ENCODE peak calls at places on chromosomes 6 and 20, in five cellular contexts. One of them, this sample, is unnamed.

GRCh38 chr6:169659820-169660610 is 41.8 kb downstream of the WDR27 start:
- DNase-seq in fibroblast of lung: no peak
- DNase-seq in substantia nigra: no peak
- DNase-seq in neural progenitor cell: no peak
- DNase-seq in OCI-LY7: no peak
- DNase-seq in this sample: no peak

GRCh38 chr6:23031986-23032385 is 462.6 kb downstream of the HDGFL1 start:
- DNase-seq in fibroblast of lung: peak
- DNase-seq in substantia nigra: no peak
- DNase-seq in neural progenitor cell: no peak
- DNase-seq in OCI-LY7: no peak
- DNase-seq in this sample: no peak

GRCh38 chr6:3405679-3406078 is 51.2 kb downstream of the SLC22A23 start:
- DNase-seq in fibroblast of lung: peak
- DNase-seq in substantia nigra: no peak
- DNase-seq in neural progenitor cell: no peak
- DNase-seq in OCI-LY7: no peak
- DNase-seq in this sample: no peak

GRCh38 chr6:5506575-5506974 is 245.3 kb downstream of the FARS2 start:
- DNase-seq in fibroblast of lung: no peak
- DNase-seq in substantia nigra: no peak
- DNase-seq in neural progenitor cell: no peak
- DNase-seq in OCI-LY7: peak
- DNase-seq in this sample: no peak

GRCh38 chr20:45407067-45407745 is 883 bp upstream of the DBNDD2 start:
- DNase-seq in fibroblast of lung: peak
- DNase-seq in substantia nigra: no peak
- DNase-seq in neural progenitor cell: peak
- DNase-seq in OCI-LY7: no peak
- DNase-seq in this sample: no peak

GRCh38 chr6:165183496-165184140 is 125.8 kb downstream of the C6orf118 start:
- DNase-seq in fibroblast of lung: no peak
- DNase-seq in substantia nigra: no peak
- DNase-seq in neural progenitor cell: no peak
- DNase-seq in OCI-LY7: no peak
- DNase-seq in this sample: no peak

GRCh38 chr20:58511861-58512260 is 3.3 kb downstream of the APCDD1L start:
- DNase-seq in fibroblast of lung: peak
- DNase-seq in substantia nigra: no peak
- DNase-seq in neural progenitor cell: no peak
- DNase-seq in OCI-LY7: no peak
- DNase-seq in this sample: no peak

GRCh38 chr6:5142131-5142530 is 57.0 kb downstream of the PPP1R3G start:
- DNase-seq in fibroblast of lung: no peak
- DNase-seq in substantia nigra: no peak
- DNase-seq in neural progenitor cell: no peak
- DNase-seq in OCI-LY7: no peak
- DNase-seq in this sample: no peak

GRCh38 chr20:13545755-13546154 is 93.0 kb downstream of the TASP1 start:
- DNase-seq in fibroblast of lung: no peak
- DNase-seq in substantia nigra: no peak
- DNase-seq in neural progenitor cell: no peak
- DNase-seq in OCI-LY7: no peak
- DNase-seq in this sample: no peak

GRCh38 chr20:34473262-34473883 is 42.8 kb upstream of the DYNLRB1 start:
- DNase-seq in fibroblast of lung: peak
- DNase-seq in substantia nigra: peak
- DNase-seq in neural progenitor cell: peak
- DNase-seq in OCI-LY7: peak
- DNase-seq in this sample: no peak
- H3K27ac ChIP-seq in fibroblast of lung: no peak
- H3K27ac ChIP-seq in substantia nigra: no peak
- H3K27ac ChIP-seq in neural progenitor cell: no peak
- H3K27ac ChIP-seq in OCI-LY7: no peak
- H3K27ac ChIP-seq in this sample: no peak

DNA sequence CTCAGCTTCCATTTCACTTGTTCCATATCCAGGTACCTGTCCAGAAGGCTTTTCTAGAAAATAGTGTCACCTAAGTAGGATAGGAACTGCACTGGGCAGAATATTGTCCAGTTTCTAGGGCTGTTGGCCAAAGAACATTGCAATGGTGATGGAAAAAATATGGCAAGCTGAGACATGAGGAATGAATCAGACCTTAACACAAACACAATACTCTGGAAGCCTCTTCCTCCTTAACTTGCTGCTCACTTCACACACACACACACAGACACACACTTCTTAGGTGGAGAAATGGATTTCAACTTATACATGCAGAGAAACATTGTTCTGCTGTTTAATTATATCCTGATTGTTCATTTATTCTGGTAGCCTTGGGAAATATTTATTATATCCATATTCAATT is 203.0 kb upstream of the RGS17 start:
- DNase-seq in fibroblast of lung: no peak
- DNase-seq in substantia nigra: no peak
- DNase-seq in neural progenitor cell: no peak
- DNase-seq in OCI-LY7: no peak
- DNase-seq in this sample: no peak
- H3K27ac ChIP-seq in fibroblast of lung: no peak
- H3K27ac ChIP-seq in substantia nigra: no peak
- H3K27ac ChIP-seq in neural progenitor cell: no peak
- H3K27ac ChIP-seq in OCI-LY7: no peak
- H3K27ac ChIP-seq in this sample: no peak

GRCh38 chr6:158475344-158476302 is 84.3 kb upstream of the TMEM181 start:
- DNase-seq in fibroblast of lung: peak
- DNase-seq in substantia nigra: no peak
- DNase-seq in neural progenitor cell: peak
- DNase-seq in OCI-LY7: no peak
- DNase-seq in this sample: no peak

GRCh38 chr6:158476389-158476788 is 83.5 kb upstream of the TMEM181 start:
- DNase-seq in fibroblast of lung: no peak
- DNase-seq in substantia nigra: no peak
- DNase-seq in neural progenitor cell: no peak
- DNase-seq in OCI-LY7: no peak
- DNase-seq in this sample: no peak

GRCh38 chr6:158471339-158471738 is 88.6 kb upstream of the TMEM181 start:
- DNase-seq in fibroblast of lung: no peak
- DNase-seq in substantia nigra: no peak
- DNase-seq in neural progenitor cell: no peak
- DNase-seq in OCI-LY7: no peak
- DNase-seq in this sample: no peak

GRCh38 chr6:158472453-158472852 is 87.4 kb upstream of the TMEM181 start:
- DNase-seq in fibroblast of lung: no peak
- DNase-seq in substantia nigra: no peak
- DNase-seq in neural progenitor cell: no peak
- DNase-seq in OCI-LY7: no peak
- DNase-seq in this sample: no peak

GRCh38 chr6:158474961-158475343 is 84.9 kb upstream of the TMEM181 start:
- DNase-seq in fibroblast of lung: peak
- DNase-seq in substantia nigra: no peak
- DNase-seq in neural progenitor cell: no peak
- DNase-seq in OCI-LY7: no peak
- DNase-seq in this sample: no peak
- H3K27ac ChIP-seq in fibroblast of lung: no peak
- H3K27ac ChIP-seq in substantia nigra: peak
- H3K27ac ChIP-seq in neural progenitor cell: no peak
- H3K27ac ChIP-seq in OCI-LY7: no peak
- H3K27ac ChIP-seq in this sample: no peak

GRCh38 chr6:134434019-134434949 is 116.4 kb upstream of the SGK1 start:
- DNase-seq in fibroblast of lung: no peak
- DNase-seq in substantia nigra: no peak
- DNase-seq in neural progenitor cell: no peak
- DNase-seq in OCI-LY7: no peak
- DNase-seq in this sample: no peak
- H3K27ac ChIP-seq in fibroblast of lung: no peak
- H3K27ac ChIP-seq in substantia nigra: no peak
- H3K27ac ChIP-seq in neural progenitor cell: no peak
- H3K27ac ChIP-seq in OCI-LY7: no peak
- H3K27ac ChIP-seq in this sample: no peak

GRCh38 chr6:153058909-153059308 is 56.4 kb upstream of the MTRF1L start:
- DNase-seq in fibroblast of lung: peak
- DNase-seq in substantia nigra: no peak
- DNase-seq in neural progenitor cell: no peak
- DNase-seq in OCI-LY7: no peak
- DNase-seq in this sample: no peak
- H3K27ac ChIP-seq in fibroblast of lung: no peak
- H3K27ac ChIP-seq in substantia nigra: no peak
- H3K27ac ChIP-seq in neural progenitor cell: no peak
- H3K27ac ChIP-seq in OCI-LY7: no peak
- H3K27ac ChIP-seq in this sample: no peak

GRCh38 chr6:743320-744096 is 50.6 kb upstream of the EXOC2 start:
- DNase-seq in fibroblast of lung: peak
- DNase-seq in substantia nigra: no peak
- DNase-seq in neural progenitor cell: no peak
- DNase-seq in OCI-LY7: no peak
- DNase-seq in this sample: no peak
- H3K27ac ChIP-seq in fibroblast of lung: no peak
- H3K27ac ChIP-seq in substantia nigra: no peak
- H3K27ac ChIP-seq in neural progenitor cell: no peak
- H3K27ac ChIP-seq in OCI-LY7: no peak
- H3K27ac ChIP-seq in this sample: no peak

This sample was measured in effector memory CD4-positive, alpha-beta T cell.